ENCODE peak calls at places on chromosomes 3 and 15, in eight cellular contexts. W, O, J, V, L, X, G and C are unnamed samples.

GRCh38 chr15:83631534-83631933 is 22.4 kb upstream of the ADAMTSL3 start:
- DNase-seq in L (no peak), G (no peak), J (no peak), O (no peak), V (no peak), X (no peak), W (no peak), C (no peak)

GRCh38 chr15:55514414-55514850 is 6.4 kb upstream of the DNAAF4 start:
- DNase-seq in J (no peak), G (no peak), W (no peak), O (no peak), L (no peak), X (no peak), V (no peak), C (no peak)

GRCh38 chr15:89917442-89918085 is 4.8 kb upstream of the ARPIN start:
- DNase-seq in V (no peak), G (no peak), O (no peak), J (no peak), L (no peak), W (no peak), X (no peak), C (no peak)

GRCh38 chr15:44550256-44550655 is 13.3 kb downstream of the EIF3J start:
- DNase-seq in G (no peak), J (peak), V (no peak), X (peak), L (no peak), O (no peak), W (no peak), C (no peak)

GRCh38 chr15:97692317-97693015 is 268.0 kb upstream of the ARRDC4 start:
- DNase-seq in O (no peak), X (no peak), V (no peak), L (no peak), G (no peak), W (no peak), J (no peak), C (no peak)

GRCh38 chr15:32855942-32856341 is 138.1 kb downstream of the GREM1 start:
- DNase-seq in L (no peak), G (no peak), O (no peak), W (no peak), V (no peak), J (peak), X (peak), C (peak)

GRCh38 chr3:138289701-138290100 is 40.0 kb downstream of the NME9 start:
- DNase-seq in V (no peak), W (no peak), J (no peak), O (no peak), G (no peak), L (no peak), X (no peak), C (no peak)

GRCh38 chr15:83413054-83413719 is 34.0 kb upstream of the SH3GL3 start:
- DNase-seq in O (no peak), V (no peak), W (no peak), L (no peak), J (no peak), G (no peak), X (no peak), C (no peak)

GRCh38 chr15:60326824-60327654 is 70.7 kb downstream of the ANXA2 start:
- DNase-seq in X (peak), W (peak), J (peak), G (no peak), V (no peak), O (no peak), L (no peak), C (no peak)

GRCh38 chr3:22443834-22444233 is 692.8 kb upstream of the ZNF385D start:
- DNase-seq in L (no peak), W (no peak), X (no peak), V (no peak), J (no peak), O (no peak), G (no peak), C (no peak)

GRCh38 chr3:45462522-45463262 is 74.3 kb downstream of the LARS2 start:
- DNase-seq in W (no peak), X (no peak), O (no peak), J (peak), V (no peak), G (no peak), L (no peak), C (no peak)

GRCh38 chr15:44010114-44010513 is 183.3 kb downstream of the WDR76 start:
- DNase-seq in X (no peak), L (no peak), G (no peak), J (peak), V (no peak), O (no peak), W (no peak), C (peak)

GRCh38 chr15:81054236-81054635 is 53.5 kb downstream of the TLNRD1 start:
- DNase-seq in O (no peak), X (no peak), J (no peak), W (no peak), G (no peak), V (no peak), L (no peak), C (no peak)

GRCh38 chr15:91289324-91289723 is 189.3 kb downstream of the SV2B start:
- DNase-seq in X (peak), V (no peak), O (no peak), G (no peak), J (no peak), W (no peak), L (no peak), C (no peak)

GRCh38 chr3:99484871-99485270 is 153.5 kb upstream of the COL8A1 start:
- DNase-seq in O (no peak), L (no peak), V (no peak), W (no peak), G (no peak), X (no peak), J (peak), C (no peak)

GRCh38 chr15:57345584-57345983 is 30.7 kb upstream of the CGNL1 start:
- DNase-seq in V (no peak), J (no peak), X (peak), G (no peak), L (no peak), W (no peak), O (no peak), C (no peak)

GRCh38 chr15:35166730-35167359 is 81.8 kb upstream of the NANOGP8 start:
- DNase-seq in O (no peak), J (peak), X (no peak), W (no peak), V (no peak), L (no peak), G (no peak), C (no peak)

GRCh38 chr3:20669184-20669583 is 483.2 kb upstream of the SGO1 start:
- DNase-seq in V (peak), O (no peak), L (no peak), X (no peak), G (no peak), J (no peak), W (no peak), C (no peak)

GRCh38 chr3:31423522-31423921 is 109.2 kb upstream of the STT3B start:
- DNase-seq in G (no peak), J (peak), L (no peak), X (no peak), V (no peak), W (no peak), O (no peak), C (no peak)

GRCh38 chr3:185656321-185656840 is 70.3 kb downstream of the SENP2 start:
- DNase-seq in L (peak), O (peak), J (peak), V (no peak), W (peak), X (no peak), G (no peak), C (peak)

GRCh38 chr3:190322604-190323240 is 476 bp upstream of the CLDN1 start:
- DNase-seq in O (no peak), X (no peak), G (no peak), W (peak), L (no peak), J (no peak), V (no peak), C (no peak)

GRCh38 chr3:8460815-8461482 is 40.7 kb upstream of the LMCD1 start:
- DNase-seq in O (no peak), V (no peak), G (no peak), X (no peak), J (peak), L (no peak), W (no peak), C (no peak)

GRCh38 chr3:160409812-160410610 is 10.6 kb downstream of the SMC4 start:
- DNase-seq in J (peak), G (no peak), V (no peak), X (no peak), W (no peak), O (no peak), L (no peak), C (no peak)

GRCh38 chr3:122973893-122974615 is 53.5 kb downstream of the SEMA5B start:
- DNase-seq in G (no peak), O (no peak), J (no peak), V (no peak), X (no peak), L (no peak), W (no peak), C (no peak)

GRCh38 chr3:37973250-37974054 is 17.1 kb upstream of the VILL start:
- DNase-seq in G (no peak), V (no peak), J (peak), L (no peak), W (no peak), X (peak), O (peak), C (no peak)

GRCh38 chr3:141331370-141332318 is 36.7 kb upstream of the ZBTB38 start:
- DNase-seq in X (peak), W (peak), O (peak), G (no peak), L (peak), J (peak), V (peak), C (peak)

GRCh38 chr3:127479449-127479848 is 111.1 kb downstream of the TPRA1 start:
- DNase-seq in O (peak), X (no peak), G (peak), V (peak), W (no peak), J (no peak), L (peak), C (no peak)

GRCh38 chr3:50028336-50028735 is 60.4 kb upstream of the RBM5 start:
- DNase-seq in V (no peak), W (no peak), G (no peak), X (no peak), L (no peak), J (peak), O (no peak), C (no peak)

GRCh38 chr15:57054351-57054750 is 135.9 kb downstream of the TCF12 start:
- DNase-seq in L (no peak), W (no peak), V (no peak), J (no peak), X (no peak), G (no peak), O (no peak), C (no peak)

GRCh38 chr15:45648521-45649200 is 13.8 kb downstream of the SQOR start:
- DNase-seq in L (no peak), W (no peak), X (peak), O (no peak), V (no peak), G (no peak), J (peak), C (peak)

GRCh38 chr3:53101956-53102355 is 28.3 kb downstream of the RFT1 start:
- DNase-seq in O (no peak), X (no peak), W (no peak), V (no peak), G (no peak), L (no peak), J (no peak), C (no peak)

GRCh38 chr15:33700695-33701303 is 267.5 kb upstream of the CHRM5 start:
- DNase-seq in X (peak), V (no peak), L (peak), W (peak), G (no peak), J (peak), O (peak), C (peak)

GRCh38 chr3:120820748-120821147 is 78.2 kb downstream of the GTF2E1 start:
- DNase-seq in X (no peak), J (no peak), G (no peak), W (no peak), V (no peak), L (no peak), O (no peak), C (no peak)

GRCh38 chr3:129059311-129059975 is 1.1 kb upstream of the GP9 start:
- DNase-seq in L (no peak), O (no peak), W (no peak), V (no peak), X (no peak), G (peak), J (no peak), C (no peak)

GRCh38 chr15:48905216-48905615 is 27.3 kb downstream of the EID1 start:
- DNase-seq in J (no peak), V (no peak), L (no peak), X (no peak), W (no peak), O (no peak), G (no peak), C (no peak)

GRCh38 chr3:128368626-128369025 is 98.1 kb downstream of the DNAJB8 start:
- DNase-seq in O (no peak), J (no peak), X (no peak), W (no peak), V (no peak), G (peak), L (no peak), C (no peak)

GRCh38 chr3:148233403-148233802 is 464.3 kb upstream of the AGTR1 start:
- DNase-seq in W (no peak), O (no peak), G (no peak), J (peak), X (no peak), L (no peak), V (no peak), C (no peak)

GRCh38 chr3:142904639-142905441 is 16.0 kb upstream of the PCOLCE2 start:
- DNase-seq in V (no peak), W (no peak), L (no peak), X (peak), G (no peak), J (no peak), O (no peak), C (peak)

GRCh38 chr3:115280531-115280930 is 133.4 kb upstream of the ZBTB20 start:
- DNase-seq in G (no peak), L (no peak), W (no peak), O (no peak), X (no peak), J (no peak), V (no peak), C (no peak)
- TF ChIP-seq POLR2A in G (no peak), L (no peak), W (no peak), O (no peak), X (no peak), J (no peak), V (no peak), C (no peak)

GRCh38 chr3:64861684-64862083 is 173.9 kb upstream of the ADAMTS9 start:
- DNase-seq in V (no peak), L (no peak), O (no peak), X (no peak), W (no peak), J (no peak), G (no peak), C (no peak)

GRCh38 chr3:64859625-64860590 is 172.1 kb upstream of the ADAMTS9 start:
- DNase-seq in V (no peak), W (no peak), J (peak), G (no peak), O (no peak), L (no peak), X (no peak), C (no peak)

GRCh38 chr3:64852738-64853137 is 164.9 kb upstream of the ADAMTS9 start:
- DNase-seq in L (no peak), J (no peak), W (no peak), V (no peak), X (peak), G (no peak), O (no peak), C (no peak)

GRCh38 chr3:64853456-64853855 is 165.7 kb upstream of the ADAMTS9 start:
- DNase-seq in X (no peak), W (no peak), V (no peak), J (no peak), O (no peak), L (no peak), G (no peak), C (no peak)

DNA sequence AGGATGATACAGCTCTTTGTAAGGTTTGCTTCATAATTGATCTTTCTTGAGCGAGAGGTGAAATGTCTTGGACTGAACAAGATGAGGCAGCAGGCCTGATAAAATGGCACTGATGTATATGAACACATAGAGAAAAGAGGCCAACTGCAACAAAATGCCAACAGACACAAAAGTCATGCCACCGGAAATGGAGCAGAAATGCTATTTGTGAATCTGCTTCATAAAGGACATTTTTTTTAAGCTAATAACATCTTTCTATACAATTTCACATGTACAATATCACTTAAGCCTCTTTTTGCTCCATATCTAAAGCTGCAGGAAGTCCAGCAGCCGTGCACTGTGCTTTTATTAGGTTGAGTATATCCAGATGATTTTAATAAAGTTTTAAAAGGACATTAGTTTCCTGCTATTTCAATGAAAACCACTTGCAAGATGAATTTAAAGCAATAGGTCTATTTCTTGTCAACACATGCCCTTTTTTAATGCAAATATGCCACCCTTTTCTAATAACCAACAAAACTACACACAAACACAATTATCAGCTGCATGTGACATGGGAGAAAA is 169.2 kb upstream of the ADAMTS9 start:
- DNase-seq in V (no peak), J (no peak), O (no peak), L (no peak), X (no peak), G (no peak), W (no peak), C (no peak)
- TF ChIP-seq POLR2A in V (no peak), J (no peak), O (no peak), L (no peak), X (no peak), G (no peak), W (no peak), C (no peak)

GRCh38 chr3:42501321-42501680 is 1.1 kb upstream of the VIPR1 start:
- DNase-seq in V (no peak), J (no peak), W (no peak), O (no peak), L (peak), G (no peak), X (no peak), C (no peak)

GRCh38 chr3:42501681-42502428 is 588 bp upstream of the VIPR1 start:
- DNase-seq in X (peak), L (peak), G (peak), O (peak), W (no peak), J (peak), V (peak), C (no peak)

GRCh38 chr3:42503251-42503924 is 945 bp downstream of the VIPR1 start:
- DNase-seq in J (no peak), G (peak), W (no peak), V (no peak), L (peak), X (no peak), O (peak), C (no peak)

GRCh38 chr3:42503957-42504333 is 1.5 kb downstream of the VIPR1 start:
- DNase-seq in L (peak), G (peak), J (no peak), V (no peak), X (no peak), O (peak), W (no peak), C (no peak)

DNA sequence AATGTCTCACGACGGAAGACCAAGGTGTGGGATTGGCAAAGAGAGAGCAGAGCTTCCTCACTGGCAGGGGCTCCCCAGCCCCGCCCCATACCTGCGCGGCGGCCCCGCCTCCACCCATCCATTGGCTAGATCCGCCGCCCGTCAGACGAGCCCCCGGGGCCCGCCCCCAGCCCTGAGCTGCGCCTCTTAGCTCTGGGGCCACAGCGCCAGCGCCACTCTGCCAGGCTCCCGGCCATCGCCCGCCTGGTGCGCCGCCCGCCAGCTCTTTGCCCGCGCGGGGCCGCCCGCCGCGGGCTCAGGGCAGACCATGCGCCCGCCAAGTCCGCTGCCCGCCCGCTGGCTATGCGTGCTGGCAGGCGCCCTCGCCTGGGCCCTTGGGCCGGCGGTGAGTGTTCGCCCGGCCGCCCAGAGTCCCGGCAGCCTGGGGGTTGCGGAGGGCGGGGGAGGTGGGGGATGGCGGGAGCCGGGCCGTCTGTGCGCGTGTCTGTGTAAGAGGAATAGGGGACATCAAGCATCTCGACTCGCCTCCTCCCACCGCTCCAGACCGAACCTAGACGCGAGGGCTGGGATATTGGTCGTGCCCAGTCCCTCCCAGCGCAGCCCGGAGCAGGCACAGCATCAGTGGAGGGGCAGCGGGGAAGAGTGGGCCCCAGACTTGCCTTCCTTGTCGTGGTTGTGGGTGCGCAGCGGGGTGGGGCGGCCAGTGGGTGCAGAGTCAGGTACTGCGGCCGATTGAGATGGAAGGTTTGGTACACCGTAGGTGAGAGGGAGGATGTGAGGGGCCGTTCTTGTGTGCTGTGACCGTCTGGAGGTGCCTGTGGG is at the start of gene VIPR1:
- DNase-seq in W (no peak), L (peak), J (no peak), V (peak), O (peak), X (peak), G (peak), C (no peak)
- TF ChIP-seq POLR2A in W (no peak), L (no peak), J (no peak), V (no peak), O (no peak), X (no peak), G (no peak), C (no peak)

GRCh38 chr3:13013595-13013993 is 59.6 kb downstream of the IQSEC1 start:
- DNase-seq in W (no peak), X (no peak), L (no peak), G (no peak), J (no peak), O (no peak), V (no peak), C (no peak)

GRCh38 chr3:13010770-13011169 is 62.5 kb downstream of the IQSEC1 start:
- DNase-seq in L (no peak), O (no peak), V (no peak), G (no peak), W (no peak), J (no peak), X (no peak), C (no peak)

GRCh38 chr3:13011369-13012227 is 61.6 kb downstream of the IQSEC1 start:
- DNase-seq in G (peak), L (no peak), O (peak), V (no peak), X (no peak), W (no peak), J (no peak), C (no peak)

GRCh38 chr3:13013151-13013561 is 60.1 kb downstream of the IQSEC1 start:
- DNase-seq in V (no peak), L (peak), G (peak), O (peak), X (no peak), J (no peak), W (no peak), C (no peak)

DNA sequence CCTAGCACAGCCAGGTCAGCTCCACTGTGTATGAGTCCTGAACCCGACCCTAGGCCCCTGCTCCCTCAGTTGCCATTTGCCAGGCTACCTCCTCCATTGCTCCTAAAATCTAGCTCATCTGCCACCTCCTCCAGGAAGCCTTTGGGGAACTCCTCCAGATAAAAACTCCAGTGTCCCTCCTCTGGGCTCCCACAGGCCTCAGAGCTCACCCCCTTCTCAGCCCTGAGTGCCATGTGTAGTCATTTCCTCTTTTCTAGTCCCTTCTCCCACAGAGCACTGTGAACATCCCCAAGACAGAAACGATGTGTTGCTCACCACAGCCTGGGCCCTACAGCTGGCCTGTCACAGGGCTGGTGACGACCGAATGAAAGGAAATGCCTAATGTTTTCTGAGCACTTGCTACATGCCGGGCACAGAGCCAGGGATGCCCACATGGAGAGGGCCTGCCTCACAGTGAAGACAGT is 61.0 kb downstream of the IQSEC1 start:
- DNase-seq in O (peak), J (peak), W (peak), V (peak), X (no peak), L (peak), G (peak), C (peak)
- TF ChIP-seq POLR2A in O (no peak), J (no peak), W (no peak), V (no peak), X (no peak), L (no peak), G (no peak), C (no peak)